ENCODE peak calls at places on chromosomes 16 and 17, in four cellular contexts. J is HCT116, L is HepG2, A is K562. C is an unnamed sample.

GRCh38 chr17:41521574-41522261 is 3.0 kb upstream of the KRT15 start:
- DNase-seq in J (peak; percentile 97), L (peak; percentile 81), A (peak; percentile 33), C (peak; percentile 74)

GRCh38 chr16:17474037-17474436 is 3.3 kb upstream of the XYLT1 start:
- DNase-seq in J (no peak), L (no peak), A (no peak), C (no peak)

GRCh38 chr17:74923538-74924249 is 379 bp upstream of the OTOP2 start:
- DNase-seq in J (no peak), L (no peak), A (peak; percentile 89), C (no peak)

GRCh38 chr17:28940675-28941074 is 10.6 kb downstream of the PHF12 start:
- DNase-seq in J (no peak), L (no peak), A (no peak), C (no peak)

GRCh38 chr16:27377666-27378485 is 24.1 kb upstream of the IL21R start:
- DNase-seq in J (no peak), L (no peak), A (no peak), C (no peak)

GRCh38 chr17:65020284-65020683 is 36.3 kb downstream of the GNA13 start:
- DNase-seq in J (no peak), L (no peak), A (no peak), C (no peak)

GRCh38 chr16:85451646-85452363 is 161.3 kb upstream of the GSE1 start:
- DNase-seq in J (no peak), L (no peak), A (no peak), C (no peak)

GRCh38 chr16:17336501-17336900 is 134.3 kb downstream of the XYLT1 start:
- DNase-seq in J (no peak), L (no peak), A (no peak), C (no peak)

GRCh38 chr17:81735181-81736102 is 23.4 kb downstream of the SLC25A10 start:
- DNase-seq in J (no peak), L (no peak), A (peak; percentile 81), C (no peak)

GRCh38 chr17:78665952-78666920 is 89.0 kb upstream of the DNAH17 start:
- DNase-seq in J (no peak), L (peak; percentile 88), A (peak; percentile 81), C (no peak)

GRCh38 chr16:87288753-87289362 is 28.3 kb downstream of the C16orf95 start:
- DNase-seq in J (no peak), L (no peak), A (no peak), C (no peak)

GRCh38 chr16:86625821-86626220 is 47.5 kb downstream of the FOXL1 start:
- DNase-seq in J (no peak), L (no peak), A (no peak), C (no peak)

GRCh38 chr17:372157-373152 is 19.8 kb upstream of the RPH3AL start:
- DNase-seq in J (no peak), L (no peak), A (no peak), C (no peak)

GRCh38 chr17:80101946-80102706 is 745 bp downstream of the GAA start:
- DNase-seq in J (no peak), L (peak; percentile 30), A (no peak), C (no peak)

GRCh38 chr16:67163164-67163902 is 1.2 kb upstream of the HSF4 start:
- DNase-seq in J (no peak), L (no peak), A (no peak), C (no peak)

GRCh38 chr17:65627892-65628622 is 66.6 kb upstream of the AXIN2 start:
- DNase-seq in J (no peak), L (peak; percentile 91), A (no peak), C (peak; percentile 27)

DNA sequence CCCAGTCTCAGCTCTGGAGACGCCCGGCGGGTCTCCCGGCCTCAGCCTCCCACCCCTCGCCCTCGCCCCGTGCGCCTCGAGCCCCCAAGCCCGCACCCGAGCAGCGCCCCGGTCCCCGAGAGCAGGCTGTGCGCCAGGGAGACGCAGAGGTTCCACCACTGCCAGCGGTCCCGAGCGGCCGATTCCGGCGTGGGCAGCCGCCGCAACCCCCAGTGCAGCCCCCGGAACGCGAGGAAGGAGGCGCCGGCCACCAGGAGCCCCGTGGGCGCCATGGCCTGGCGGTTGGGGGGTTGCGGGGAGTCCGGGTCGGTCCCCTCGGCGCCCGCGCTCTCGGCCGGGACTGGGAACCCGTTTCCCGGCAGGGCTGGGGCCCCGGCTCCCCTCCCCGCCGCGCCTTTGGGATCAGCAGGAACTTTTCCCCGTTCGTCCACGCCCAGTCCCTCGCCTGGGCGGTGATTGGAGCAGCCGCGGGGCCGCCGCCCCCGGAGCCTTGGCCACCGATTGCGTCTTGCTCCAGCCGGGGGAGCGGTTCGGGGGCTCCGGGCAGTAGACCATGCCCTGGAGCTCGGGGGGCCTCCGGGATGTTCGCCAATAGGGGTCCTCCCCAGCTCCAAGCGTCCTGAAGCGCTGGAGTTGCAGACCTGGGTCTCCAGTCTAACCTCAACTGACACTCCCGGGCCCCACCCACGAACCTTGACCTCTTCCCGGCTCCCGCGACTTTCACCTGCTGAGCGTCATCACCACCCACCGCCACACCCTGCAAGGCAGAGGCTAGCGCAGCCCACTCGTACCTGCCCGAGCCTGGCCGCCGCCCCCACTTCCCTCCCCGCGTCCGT is at the start of gene TLCD2:
- DNase-seq in J (peak; percentile 36), L (no peak), A (peak; percentile 64), C (no peak)
- TF ChIP-seq POLR2AphosphoS5 in J (peak; percentile 77), L (peak; percentile 11), A (no peak), C (no peak)

GRCh38 chr17:27532269-27533067 is 76.2 kb downstream of the KSR1 start:
- DNase-seq in J (no peak), L (peak; percentile 88), A (no peak), C (no peak)

GRCh38 chr17:27533068-27533397 is 76.8 kb downstream of the KSR1 start:
- DNase-seq in J (no peak), L (no peak), A (no peak), C (no peak)

GRCh38 chr17:27529230-27529796 is 73.1 kb downstream of the KSR1 start:
- DNase-seq in J (no peak), L (no peak), A (peak; percentile 44), C (no peak)

GRCh38 chr17:27530791-27531391 is 74.6 kb downstream of the KSR1 start:
- DNase-seq in J (no peak), L (peak; percentile 34), A (no peak), C (no peak)

DNA sequence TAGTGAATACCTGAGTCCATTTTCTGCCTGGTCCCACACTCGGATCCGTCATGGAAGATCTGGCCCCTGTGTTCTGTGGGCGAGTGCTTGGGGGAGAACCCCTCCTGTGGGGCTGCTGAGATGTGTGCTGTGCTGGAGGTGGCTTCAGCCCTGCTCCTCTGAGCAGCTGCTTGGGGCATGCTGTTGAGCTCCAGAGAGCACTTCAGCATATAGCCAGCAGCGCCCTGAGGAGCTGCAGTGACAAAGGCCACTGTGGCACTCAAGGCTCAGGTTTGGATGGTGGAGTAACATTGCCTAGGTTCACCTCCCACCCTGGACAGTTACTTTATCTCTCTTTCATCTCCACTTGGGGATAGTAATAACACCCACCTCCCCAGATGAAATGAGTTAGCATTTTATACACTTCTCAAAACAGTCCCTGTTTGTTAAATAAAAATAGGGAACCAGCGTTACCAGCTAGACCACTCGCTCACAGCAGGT is 75.3 kb downstream of the KSR1 start:
- DNase-seq in J (no peak), L (no peak), A (no peak), C (no peak)
- H3K4me1 ChIP-seq in J (peaks cover 26% of the 10 kb centered on the region), L (peaks cover 94% of the 10 kb centered on the region), A (peaks cover 39% of the 10 kb centered on the region), C (peaks cover 20% of the 10 kb centered on the region)

GRCh38 chr16:54655171-54655590 is 275.5 kb upstream of the IRX5 start:
- DNase-seq in J (no peak), L (no peak), A (no peak), C (no peak)
- TF ChIP-seq TCF7L2 in J (no peak), L (no peak), A (no peak), C (no peak)

GRCh38 chr17:67608691-67609090 is 109.0 kb upstream of the NOL11 start:
- DNase-seq in J (no peak), L (no peak), A (no peak), C (no peak)
- TF ChIP-seq POLR2AphosphoS5 in J (no peak), L (no peak), A (no peak), C (no peak)

DNA sequence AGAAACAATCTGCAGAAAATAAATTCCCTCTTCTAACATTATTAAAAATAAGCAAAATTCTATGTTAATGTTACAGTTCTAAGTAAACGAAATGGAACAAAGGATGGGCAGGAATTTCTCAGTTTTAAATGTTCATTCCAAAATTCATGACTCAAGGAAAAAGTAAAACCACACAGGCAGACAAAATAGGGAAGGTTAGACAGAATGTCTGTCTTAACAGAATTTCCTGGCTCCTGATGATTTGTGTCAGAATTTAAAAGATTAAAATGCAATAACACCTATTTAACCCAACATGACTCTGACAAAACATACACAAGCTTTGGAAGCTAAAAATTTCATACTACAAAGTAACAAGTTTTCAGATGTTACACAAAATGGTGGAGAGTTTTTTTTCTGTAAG is 42.8 kb downstream of the SPOP start:
- DNase-seq in J (no peak), L (no peak), A (no peak), C (no peak)
- H3K4me1 ChIP-seq in J (peaks cover 12% of the 10 kb centered on the region), L (peaks cover 54% of the 10 kb centered on the region), A (no peaks in the 10 kb centered on the region), C (no peaks in the 10 kb centered on the region)

DNA sequence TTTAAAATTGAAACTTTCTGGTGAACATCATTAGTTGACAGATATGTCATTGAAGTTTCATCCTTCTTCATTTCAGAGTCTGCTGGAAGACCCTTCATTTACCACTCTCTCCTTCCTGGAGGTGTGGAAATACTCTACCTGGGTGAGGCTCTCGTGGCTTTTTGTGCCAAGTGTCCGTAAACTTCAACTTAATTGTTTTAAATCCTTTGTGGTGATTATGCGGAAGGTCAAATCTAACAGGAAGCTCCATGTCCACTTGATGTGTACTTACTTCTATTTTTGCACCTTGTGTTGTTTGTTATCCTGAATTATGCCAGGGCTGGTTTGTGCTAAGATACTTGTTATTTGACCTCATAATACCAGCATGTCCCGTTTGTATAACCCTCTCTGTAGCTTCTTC is 129.2 kb downstream of the WWOX start:
- DNase-seq in J (no peak), L (no peak), A (no peak), C (no peak)
- TF ChIP-seq TCF7L2 in J (no peak), L (no peak), A (no peak), C (no peak)

C was measured in Panc1.